ENCODE peak calls at places on chromosomes 13 and 19, in seven cellular contexts. One of them, this sample, is unnamed.

GRCh38 chr13:73090116-73090811 is 31.5 kb downstream of the KLF5 start:
- DNase-seq in bronchial epithelial cell: peak; percentile 98
- DNase-seq in amygdala: no peak
- DNase-seq in T-helper 1 cell: no peak
- DNase-seq in cardiac fibroblast: peak; percentile 56
- DNase-seq in stimulated activated naive B cell treated with anti-CD40 and anti-IgM and Interleukin-4, amounts not matched to agents 10 μg/mL and 1 μg/mL and 100 μg/mL, for 72 hours: no peak
- DNase-seq in endothelial cell: no peak
- DNase-seq in this sample: peak; percentile 87

GRCh38 chr13:52377898-52378297 is 28.1 kb downstream of the THSD1 start:
- DNase-seq in cardiac fibroblast: no peak
- DNase-seq in T-helper 1 cell: no peak
- DNase-seq in stimulated activated naive B cell treated with anti-CD40 and anti-IgM and Interleukin-4, amounts not matched to agents 10 μg/mL and 1 μg/mL and 100 μg/mL, for 72 hours: no peak
- DNase-seq in endothelial cell: no peak
- DNase-seq in amygdala: no peak
- DNase-seq in bronchial epithelial cell: no peak
- DNase-seq in this sample: no peak

GRCh38 chr19:33879818-33880575 is 83.3 kb downstream of the KCTD15 start:
- DNase-seq in T-helper 1 cell: no peak
- DNase-seq in endothelial cell: no peak
- DNase-seq in stimulated activated naive B cell treated with anti-CD40 and anti-IgM and Interleukin-4, amounts not matched to agents 10 μg/mL and 1 μg/mL and 100 μg/mL, for 72 hours: no peak
- DNase-seq in cardiac fibroblast: no peak
- DNase-seq in bronchial epithelial cell: no peak
- DNase-seq in amygdala: no peak
- DNase-seq in this sample: peak; percentile 17

GRCh38 chr19:54484451-54484850 is 11.4 kb upstream of the CDC42EP5 start:
- DNase-seq in bronchial epithelial cell: no peak
- DNase-seq in endothelial cell: no peak
- DNase-seq in amygdala: no peak
- DNase-seq in stimulated activated naive B cell treated with anti-CD40 and anti-IgM and Interleukin-4, amounts not matched to agents 10 μg/mL and 1 μg/mL and 100 μg/mL, for 72 hours: no peak
- DNase-seq in T-helper 1 cell: no peak
- DNase-seq in cardiac fibroblast: no peak
- DNase-seq in this sample: no peak

GRCh38 chr19:18775586-18776287 is 15.4 kb downstream of the COMP start:
- DNase-seq in T-helper 1 cell: no peak
- DNase-seq in bronchial epithelial cell: no peak
- DNase-seq in amygdala: no peak
- DNase-seq in endothelial cell: no peak
- DNase-seq in cardiac fibroblast: peak; percentile 28
- DNase-seq in stimulated activated naive B cell treated with anti-CD40 and anti-IgM and Interleukin-4, amounts not matched to agents 10 μg/mL and 1 μg/mL and 100 μg/mL, for 72 hours: no peak
- DNase-seq in this sample: peak; percentile 75

GRCh38 chr19:51978882-51979281 is 7.8 kb downstream of the ZNF350 start:
- DNase-seq in endothelial cell: no peak
- DNase-seq in bronchial epithelial cell: no peak
- DNase-seq in amygdala: no peak
- DNase-seq in stimulated activated naive B cell treated with anti-CD40 and anti-IgM and Interleukin-4, amounts not matched to agents 10 μg/mL and 1 μg/mL and 100 μg/mL, for 72 hours: no peak
- DNase-seq in T-helper 1 cell: no peak
- DNase-seq in cardiac fibroblast: no peak
- DNase-seq in this sample: no peak

GRCh38 chr13:25679936-25680335 is 308.2 kb downstream of the ATP8A2 start:
- DNase-seq in bronchial epithelial cell: no peak
- DNase-seq in amygdala: no peak
- DNase-seq in endothelial cell: no peak
- DNase-seq in cardiac fibroblast: no peak
- DNase-seq in T-helper 1 cell: no peak
- DNase-seq in stimulated activated naive B cell treated with anti-CD40 and anti-IgM and Interleukin-4, amounts not matched to agents 10 μg/mL and 1 μg/mL and 100 μg/mL, for 72 hours: no peak
- DNase-seq in this sample: no peak

GRCh38 chr13:101394597-101394996 is 21.7 kb downstream of the NALCN start:
- DNase-seq in bronchial epithelial cell: no peak
- DNase-seq in endothelial cell: no peak
- DNase-seq in amygdala: no peak
- DNase-seq in cardiac fibroblast: no peak
- DNase-seq in stimulated activated naive B cell treated with anti-CD40 and anti-IgM and Interleukin-4, amounts not matched to agents 10 μg/mL and 1 μg/mL and 100 μg/mL, for 72 hours: no peak
- DNase-seq in T-helper 1 cell: no peak
- DNase-seq in this sample: no peak

GRCh38 chr13:30698023-30698422 is 37.3 kb upstream of the ALOX5AP start:
- DNase-seq in stimulated activated naive B cell treated with anti-CD40 and anti-IgM and Interleukin-4, amounts not matched to agents 10 μg/mL and 1 μg/mL and 100 μg/mL, for 72 hours: no peak
- DNase-seq in endothelial cell: no peak
- DNase-seq in T-helper 1 cell: no peak
- DNase-seq in amygdala: no peak
- DNase-seq in cardiac fibroblast: peak; percentile 61
- DNase-seq in bronchial epithelial cell: no peak
- DNase-seq in this sample: no peak

GRCh38 chr13:36718146-36718545 is 44.3 kb downstream of the SERTM1 start:
- DNase-seq in bronchial epithelial cell: peak; percentile 41
- DNase-seq in amygdala: no peak
- DNase-seq in T-helper 1 cell: no peak
- DNase-seq in stimulated activated naive B cell treated with anti-CD40 and anti-IgM and Interleukin-4, amounts not matched to agents 10 μg/mL and 1 μg/mL and 100 μg/mL, for 72 hours: no peak
- DNase-seq in cardiac fibroblast: no peak
- DNase-seq in endothelial cell: no peak
- DNase-seq in this sample: peak; percentile 41

GRCh38 chr13:31048521-31048920 is 113.2 kb downstream of the HSPH1 start:
- DNase-seq in endothelial cell: no peak
- DNase-seq in T-helper 1 cell: no peak
- DNase-seq in stimulated activated naive B cell treated with anti-CD40 and anti-IgM and Interleukin-4, amounts not matched to agents 10 μg/mL and 1 μg/mL and 100 μg/mL, for 72 hours: no peak
- DNase-seq in amygdala: no peak
- DNase-seq in bronchial epithelial cell: no peak
- DNase-seq in cardiac fibroblast: peak; percentile 32
- DNase-seq in this sample: no peak

GRCh38 chr19:15173746-15174404 is 26.9 kb downstream of the NOTCH3 start:
- DNase-seq in endothelial cell: no peak
- DNase-seq in cardiac fibroblast: no peak
- DNase-seq in stimulated activated naive B cell treated with anti-CD40 and anti-IgM and Interleukin-4, amounts not matched to agents 10 μg/mL and 1 μg/mL and 100 μg/mL, for 72 hours: no peak
- DNase-seq in T-helper 1 cell: no peak
- DNase-seq in amygdala: no peak
- DNase-seq in bronchial epithelial cell: no peak
- DNase-seq in this sample: no peak

GRCh38 chr13:38180670-38181069 is 169.0 kb upstream of the UFM1 start:
- DNase-seq in bronchial epithelial cell: no peak
- DNase-seq in cardiac fibroblast: no peak
- DNase-seq in amygdala: no peak
- DNase-seq in T-helper 1 cell: no peak
- DNase-seq in stimulated activated naive B cell treated with anti-CD40 and anti-IgM and Interleukin-4, amounts not matched to agents 10 μg/mL and 1 μg/mL and 100 μg/mL, for 72 hours: no peak
- DNase-seq in endothelial cell: no peak
- DNase-seq in this sample: no peak

GRCh38 chr19:16193466-16193865 is 4.2 kb upstream of the AP1M1 start:
- DNase-seq in endothelial cell: no peak
- DNase-seq in bronchial epithelial cell: no peak
- DNase-seq in T-helper 1 cell: no peak
- DNase-seq in cardiac fibroblast: no peak
- DNase-seq in amygdala: no peak
- DNase-seq in stimulated activated naive B cell treated with anti-CD40 and anti-IgM and Interleukin-4, amounts not matched to agents 10 μg/mL and 1 μg/mL and 100 μg/mL, for 72 hours: no peak
- DNase-seq in this sample: no peak

GRCh38 chr13:60261432-60262351 is 98.0 kb upstream of the DIAPH3 start:
- DNase-seq in stimulated activated naive B cell treated with anti-CD40 and anti-IgM and Interleukin-4, amounts not matched to agents 10 μg/mL and 1 μg/mL and 100 μg/mL, for 72 hours: no peak
- DNase-seq in cardiac fibroblast: no peak
- DNase-seq in amygdala: no peak
- DNase-seq in T-helper 1 cell: no peak
- DNase-seq in endothelial cell: no peak
- DNase-seq in bronchial epithelial cell: no peak
- DNase-seq in this sample: no peak

GRCh38 chr13:35694549-35695233 is 218.2 kb upstream of the MAB21L1 start:
- DNase-seq in bronchial epithelial cell: no peak
- DNase-seq in T-helper 1 cell: no peak
- DNase-seq in endothelial cell: no peak
- DNase-seq in stimulated activated naive B cell treated with anti-CD40 and anti-IgM and Interleukin-4, amounts not matched to agents 10 μg/mL and 1 μg/mL and 100 μg/mL, for 72 hours: peak; percentile 17
- DNase-seq in cardiac fibroblast: no peak
- DNase-seq in amygdala: no peak
- DNase-seq in this sample: no peak

GRCh38 chr13:49821216-49821820 is 28.8 kb upstream of the KPNA3 start:
- DNase-seq in cardiac fibroblast: peak; percentile 19
- DNase-seq in T-helper 1 cell: no peak
- DNase-seq in bronchial epithelial cell: peak; percentile 7
- DNase-seq in amygdala: no peak
- DNase-seq in stimulated activated naive B cell treated with anti-CD40 and anti-IgM and Interleukin-4, amounts not matched to agents 10 μg/mL and 1 μg/mL and 100 μg/mL, for 72 hours: no peak
- DNase-seq in endothelial cell: no peak
- DNase-seq in this sample: no peak